ENCODE peak calls at places on chromosomes 5 and 9, in four cellular contexts. U, W, A and R are unnamed samples.

GRCh38 chr9:80066931-80067330 is 495.2 kb downstream of the TLE4 start:
- DNase-seq in U (no peak), W (no peak), A (no peak), R (no peak)

GRCh38 chr5:32613050-32613672 is 27.8 kb downstream of the SUB1 start:
- DNase-seq in U (peak), W (peak), A (peak), R (peak)

GRCh38 chr9:4979224-4979623 is 5.8 kb upstream of the JAK2 start:
- DNase-seq in U (no peak), W (no peak), A (no peak), R (peak)

GRCh38 chr9:61671276-61671973 is 481.6 kb downstream of the SPATA31A7 start:
- DNase-seq in U (peak), W (no peak), A (no peak), R (no peak)

GRCh38 chr5:133848306-133848924 is 120.0 kb downstream of the C5orf15 start:
- DNase-seq in U (no peak), W (no peak), A (no peak), R (no peak)

GRCh38 chr9:81619353-81620008 is 69.9 kb downstream of the TLE1 start:
- DNase-seq in U (no peak), W (no peak), A (no peak), R (peak)

GRCh38 chr5:131316822-131317221 is 53.0 kb downstream of the CDC42SE2 start:
- DNase-seq in U (no peak), W (no peak), A (no peak), R (no peak)

GRCh38 chr5:43063731-43064171 is 23.6 kb upstream of the ANXA2R start:
- DNase-seq in U (peak), W (no peak), A (peak), R (no peak)

GRCh38 chr5:56183507-56183906 is 49.6 kb downstream of the ANKRD55 start:
- DNase-seq in U (peak), W (no peak), A (no peak), R (peak)

GRCh38 chr5:127754259-127754658 is 51.1 kb downstream of the CCDC192 start:
- DNase-seq in U (peak), W (no peak), A (no peak), R (peak)

GRCh38 chr9:16828335-16829281 is 41.9 kb downstream of the BNC2 start:
- DNase-seq in U (peak), W (no peak), A (no peak), R (peak)

GRCh38 chr9:121620777-121621437 is 30.5 kb upstream of the DAB2IP start:
- DNase-seq in U (peak), W (no peak), A (peak), R (no peak)

GRCh38 chr9:33676746-33677505 is 118.4 kb upstream of the PRSS3 start:
- DNase-seq in U (peak), W (no peak), A (peak), R (peak)

GRCh38 chr5:65912311-65912710 is 14.1 kb upstream of the ERBIN start:
- DNase-seq in U (no peak), W (no peak), A (no peak), R (no peak)

GRCh38 chr9:132699926-132700325 is 29.7 kb downstream of the GTF3C4 start:
- DNase-seq in U (peak), W (no peak), A (no peak), R (peak)

GRCh38 chr5:135437796-135438560 is 9.2 kb downstream of the DCANP1 start:
- DNase-seq in U (no peak), W (no peak), A (no peak), R (peak)

GRCh38 chr9:122191519-122191918 is 31.8 kb downstream of the MORN5 start:
- DNase-seq in U (no peak), W (no peak), A (no peak), R (no peak)

GRCh38 chr5:165996484-165996883 is 2295.0 kb upstream of the WWC1 start:
- DNase-seq in U (no peak), W (no peak), A (no peak), R (no peak)

GRCh38 chr9:113313276-113313675 is 10.1 kb upstream of the RNF183 start:
- DNase-seq in U (no peak), W (no peak), A (no peak), R (no peak)

GRCh38 chr9:35932732-35933131 is 23.4 kb downstream of the SPAAR start:
- DNase-seq in U (no peak), W (no peak), A (no peak), R (no peak)

GRCh38 chr5:94180761-94181160 is 437.6 kb downstream of the KIAA0825 start:
- DNase-seq in U (no peak), W (no peak), A (no peak), R (no peak)

GRCh38 chr5:94188725-94189124 is 429.7 kb downstream of the KIAA0825 start:
- DNase-seq in U (no peak), W (no peak), A (no peak), R (no peak)

GRCh38 chr5:94181940-94182339 is 436.5 kb downstream of the KIAA0825 start:
- DNase-seq in U (no peak), W (no peak), A (no peak), R (peak)

GRCh38 chr5:94184870-94185269 is 433.5 kb downstream of the KIAA0825 start:
- DNase-seq in U (no peak), W (no peak), A (no peak), R (no peak)
- TF ChIP-seq FOS in U (no peak), W (no peak), A (no peak), R (no peak)

DNA sequence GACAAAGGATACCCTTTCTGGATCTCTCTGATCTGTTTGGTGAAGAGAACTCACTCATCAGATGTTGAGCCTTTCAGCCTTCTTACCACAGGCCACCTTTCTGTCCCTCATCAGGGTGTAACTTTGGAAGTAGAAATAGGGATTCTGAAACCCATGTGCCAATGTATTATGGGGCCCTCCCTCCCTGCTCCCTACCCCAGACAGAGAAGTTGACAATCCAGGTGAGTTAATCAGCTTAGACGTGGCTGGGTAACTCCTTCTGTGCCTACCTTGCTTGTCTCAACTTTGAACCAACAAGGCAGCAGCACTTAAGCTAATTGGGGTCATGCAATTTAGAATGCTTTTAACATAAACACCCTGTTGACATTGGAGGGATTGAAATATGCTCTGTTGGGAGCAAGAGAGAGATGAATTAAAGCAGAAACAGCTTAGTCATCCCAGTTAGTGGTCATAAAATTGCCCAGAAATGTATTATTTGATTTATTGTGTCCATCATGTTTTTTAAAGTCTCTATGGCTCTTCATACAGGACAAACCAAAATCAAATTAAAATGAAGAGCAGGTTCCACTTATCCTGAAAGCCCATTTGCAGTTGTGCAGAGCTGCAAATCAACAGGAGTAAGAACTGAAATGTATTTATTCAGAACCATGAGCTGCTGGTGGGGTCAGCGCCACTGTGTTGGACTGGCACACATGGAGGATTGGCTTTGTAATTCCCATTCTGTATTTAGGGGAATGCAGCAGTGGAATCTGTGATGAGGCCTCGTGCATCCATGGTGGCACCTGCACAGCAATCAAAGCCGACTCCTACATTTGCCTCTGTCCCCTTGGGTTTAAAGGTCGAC is 132.0 kb downstream of the LIFR start:
- DNase-seq in U (no peak), W (no peak), A (no peak), R (no peak)
- TF ChIP-seq FOS in U (no peak), W (no peak), A (no peak), R (no peak)

GRCh38 chr5:161273410-161273809 is 273.1 kb downstream of the GABRB2 start:
- DNase-seq in U (no peak), W (no peak), A (no peak), R (no peak)

GRCh38 chr5:161266954-161267353 is 279.6 kb downstream of the GABRB2 start:
- DNase-seq in U (no peak), W (no peak), A (no peak), R (no peak)

GRCh38 chr5:161269125-161269524 is 277.4 kb downstream of the GABRB2 start:
- DNase-seq in U (no peak), W (no peak), A (no peak), R (no peak)

GRCh38 chr5:161271816-161272215 is 274.7 kb downstream of the GABRB2 start:
- DNase-seq in U (no peak), W (no peak), A (no peak), R (no peak)
- TF ChIP-seq FOS in U (no peak), W (no peak), A (no peak), R (no peak)

GRCh38 chr9:76311576-76311975 is 82.7 kb downstream of the RFK start:
- DNase-seq in U (no peak), W (no peak), A (no peak), R (no peak)
- TF ChIP-seq FOS in U (no peak), W (no peak), A (no peak), R (no peak)

DNA sequence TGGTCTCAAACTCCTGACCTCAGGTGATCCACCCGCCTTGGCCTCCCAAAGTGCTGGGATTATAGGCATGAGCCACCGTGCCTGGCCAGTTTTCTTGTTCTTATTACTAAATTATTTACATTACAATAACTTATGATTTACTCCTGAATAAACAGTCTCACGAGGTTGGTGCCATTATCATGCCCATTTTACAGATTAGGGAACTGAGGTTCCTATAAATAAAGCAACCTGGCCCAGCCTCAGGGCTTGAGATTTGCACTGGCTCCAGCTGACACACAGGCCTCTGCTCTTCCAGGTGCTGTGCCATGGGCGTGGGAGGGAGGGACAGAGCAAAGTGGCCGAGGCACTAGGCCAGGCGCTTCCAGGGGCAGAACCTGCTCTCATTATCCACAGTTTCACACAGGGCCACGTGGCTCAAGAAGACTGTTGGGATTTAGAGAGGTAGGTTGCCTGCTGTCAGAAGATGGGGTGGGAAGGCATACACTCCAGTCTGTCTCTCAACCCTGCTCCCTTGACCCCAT is 2.3 kb downstream of the PLPP7 start:
- DNase-seq in U (no peak), W (no peak), A (no peak), R (no peak)
- TF ChIP-seq FOS in U (no peak), W (no peak), A (no peak), R (no peak)